ENCODE peak calls at places on chromosome X, in five cellular contexts. E is heart left ventricle, H is A549, B is foreskin fibroblast, N is hepatocyte. S is an unnamed sample.

GRCh38 chrX:45851434-45851991 is 650.8 kb upstream of the DIPK2B start:
- DNase-seq in H (peak; percentile 50), E (no peak), B (no peak), N (peak; percentile 61), S (no peak)

GRCh38 chrX:136694491-136695087 is 46.6 kb downstream of the CD40LG start:
- DNase-seq in N (peak; percentile 51), H (peak; percentile 21), E (no peak), B (no peak), S (no peak)

GRCh38 chrX:48451708-48452107 is 18.4 kb downstream of the SLC38A5 start:
- DNase-seq in H (no peak), E (no peak), B (no peak), N (no peak), S (no peak)

GRCh38 chrX:65688403-65688881 is 21.0 kb downstream of the MSN start:
- DNase-seq in E (no peak), H (no peak), N (no peak), B (no peak), S (no peak)

GRCh38 chrX:74133156-74133796 is 170.7 kb upstream of the ZCCHC13 start:
- DNase-seq in E (no peak), H (peak; percentile 46), B (peak; percentile 28), N (peak; percentile 86), S (peak; percentile 16)

GRCh38 chrX:128975716-128976115 is 547.6 kb downstream of the SMARCA1 start:
- DNase-seq in H (peak; percentile 17), B (no peak), N (peak; percentile 56), E (no peak), S (no peak)

GRCh38 chrX:110322603-110323002 is 4.7 kb upstream of the AMMECR1 start:
- DNase-seq in H (no peak), B (no peak), E (no peak), N (no peak), S (no peak)

GRCh38 chrX:119132961-119133360 is 5.3 kb upstream of the KIAA1210 start:
- DNase-seq in H (no peak), N (no peak), B (no peak), E (no peak), S (no peak)

DNA sequence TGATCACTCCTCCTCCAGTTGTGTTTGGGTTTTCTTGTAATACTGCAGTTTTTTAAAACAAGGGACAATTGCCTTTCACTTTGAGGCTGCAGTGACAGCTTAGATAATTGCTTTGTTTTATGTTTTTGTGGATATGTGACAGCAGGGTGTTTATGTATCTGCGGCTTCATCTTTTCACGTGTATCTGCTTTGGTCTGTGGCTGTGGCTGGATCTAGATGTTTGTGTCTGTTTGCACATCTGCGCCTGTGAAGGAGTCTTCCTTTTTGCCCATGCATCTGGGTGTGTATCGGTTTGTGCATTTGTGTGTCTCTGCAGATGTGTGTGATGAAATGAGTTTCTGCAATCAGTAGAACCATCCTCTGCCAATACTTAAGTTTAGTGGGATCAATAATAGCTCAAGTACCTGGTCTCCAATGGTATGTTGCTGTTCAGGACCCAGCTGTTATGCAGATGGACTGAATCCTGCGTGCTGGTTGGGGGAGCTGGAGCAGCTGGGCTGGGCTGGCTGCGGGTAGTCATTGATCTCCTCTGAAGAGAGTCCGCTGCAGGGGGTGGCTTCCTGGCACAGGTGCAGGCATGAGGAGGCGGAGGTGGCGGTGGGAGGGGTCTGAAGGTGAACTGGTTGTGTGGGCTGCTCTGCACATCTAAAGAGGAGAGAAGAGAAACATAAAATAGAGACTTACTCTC is 390.3 kb downstream of the SH2D1A start:
- DNase-seq in B (no peak), E (no peak), N (no peak), H (no peak), S (no peak)
- H3K4me3 ChIP-seq in B (no peak overlapping the region), E (no peak overlapping the region), N (no peak overlapping the region), H (no peak overlapping the region), S (no peak overlapping the region)

DNA sequence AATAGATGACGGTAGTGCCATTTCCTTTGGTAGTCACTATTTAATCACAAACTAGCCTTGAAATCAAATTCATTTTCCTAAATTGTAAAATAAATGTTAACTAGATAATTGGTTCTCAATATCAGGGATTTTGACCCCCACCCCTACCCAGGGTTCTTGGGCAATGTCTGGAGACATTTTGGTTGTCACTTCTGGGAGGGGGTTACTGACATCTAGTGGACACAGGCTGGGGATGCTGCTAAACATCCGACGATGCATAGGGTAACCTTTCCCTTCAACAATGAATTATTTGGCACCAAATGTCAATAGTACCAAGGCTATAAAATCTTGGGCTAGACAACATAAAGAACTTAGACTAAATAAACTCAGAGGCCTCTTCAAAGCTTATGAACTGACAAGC is 285.8 kb upstream of the TRPC5 start:
- DNase-seq in E (no peak), N (no peak), H (no peak), B (no peak), S (no peak)
- TF ChIP-seq CTCF in E (no peak), N (peak; percentile 41), H (no peak), B (peak; percentile 11), S (peak; percentile 11)

DNA sequence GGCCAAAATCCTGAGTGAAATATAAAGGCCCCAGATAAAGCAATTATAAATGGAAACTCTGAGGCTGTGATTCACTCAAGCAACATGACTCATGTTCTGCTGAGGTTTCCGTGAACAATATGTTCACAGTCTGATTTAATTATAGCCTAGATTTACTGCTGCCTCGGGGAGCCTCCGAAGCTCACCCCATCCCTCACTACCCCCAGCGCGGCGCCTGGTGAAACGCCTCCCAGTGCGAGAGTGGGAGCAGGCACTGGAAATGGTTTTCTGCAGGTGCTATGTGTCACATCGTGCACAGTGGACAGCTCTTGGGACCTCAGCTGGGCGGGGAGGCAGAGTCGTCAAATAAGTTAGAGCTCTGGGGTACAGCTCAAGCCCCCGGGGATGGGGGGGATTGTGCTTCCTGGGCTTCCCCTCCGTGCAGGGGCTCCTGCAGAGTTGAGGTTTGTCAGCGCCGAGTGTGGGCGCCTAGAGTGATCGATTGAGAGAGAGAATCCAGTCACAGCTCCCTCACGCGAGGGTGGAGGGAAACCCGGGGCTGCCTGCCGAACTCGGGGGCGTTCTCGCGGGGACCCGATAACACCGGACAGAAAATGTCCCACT is 110.6 kb downstream of the PHKA2 start:
- DNase-seq in N (no peak), H (peak; percentile 15), B (peak; percentile 48), E (peak; percentile 67), S (no peak)
- H3K4me3 ChIP-seq in N (no peak overlapping the region), H (no peak overlapping the region), B (no peak overlapping the region), E (no peak overlapping the region), S (no peak overlapping the region)

GRCh38 chrX:40700640-40701342 is 34.6 kb downstream of the MED14 start:
- DNase-seq in E (no peak), H (no peak), N (no peak), B (no peak), S (no peak)
- TF ChIP-seq CTCF in E (no peak), H (no peak), N (no peak), B (no peak), S (no peak)

GRCh38 chrX:132956421-132957210 is 1.8 kb downstream of the HS6ST2 start:
- DNase-seq in B (no peak), N (peak; percentile 15), H (no peak), E (no peak), S (no peak)

GRCh38 chrX:132954323-132954722 is 4.1 kb downstream of the HS6ST2 start:
- DNase-seq in B (no peak), H (no peak), E (no peak), N (no peak), S (no peak)

GRCh38 chrX:132958086-132958703 is at the start of gene HS6ST2:
- DNase-seq in E (no peak), B (no peak), N (peak; percentile 35), H (no peak), S (no peak)

GRCh38 chrX:132955710-132956109 is 2.7 kb downstream of the HS6ST2 start:
- DNase-seq in N (no peak), E (no peak), B (no peak), H (no peak), S (no peak)

DNA sequence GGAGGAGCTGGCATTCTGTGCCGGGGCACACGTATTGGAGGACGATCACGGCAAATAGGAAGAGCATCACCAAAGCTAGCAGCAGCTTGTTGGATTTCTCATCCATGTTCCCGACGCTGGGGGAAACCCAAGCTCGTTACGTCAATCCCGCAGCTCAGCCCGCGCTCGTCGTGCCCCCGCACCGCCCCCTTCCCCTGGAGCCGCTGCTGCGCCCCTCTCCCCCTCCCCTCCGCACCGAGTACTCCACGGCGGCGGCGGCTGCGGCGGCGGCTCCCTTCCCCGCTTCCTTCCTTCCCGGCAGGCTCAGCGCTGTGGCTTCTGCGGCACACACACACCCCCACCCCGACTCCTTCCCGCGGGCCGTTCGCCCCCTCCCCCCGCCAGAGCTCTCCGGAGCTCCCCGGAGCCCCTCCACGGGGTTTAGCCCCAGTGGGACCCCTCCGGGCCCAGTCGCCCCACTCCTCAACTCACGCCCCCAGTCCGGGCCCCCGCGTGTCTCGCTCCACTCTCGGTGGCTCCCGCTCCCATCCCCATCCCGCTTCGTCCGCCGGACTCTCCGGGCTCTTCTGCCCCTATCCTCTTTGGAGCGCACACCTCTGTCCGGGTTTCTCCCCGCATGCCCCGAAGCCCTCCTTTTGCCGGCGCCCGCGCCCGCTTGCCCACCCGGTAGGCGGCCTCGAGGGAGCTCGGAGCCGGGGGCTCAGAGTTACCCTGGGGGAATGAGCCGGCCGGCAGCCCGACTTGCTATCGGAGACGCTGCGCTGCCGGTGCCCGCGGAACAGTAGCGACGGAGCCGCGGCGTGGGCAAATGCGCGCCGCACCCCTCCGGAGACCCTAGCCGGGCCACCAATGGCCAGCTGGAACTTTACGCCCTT is 981 bp downstream of the HS6ST2 start:
- DNase-seq in N (peak; percentile 47), E (no peak), B (no peak), H (no peak), S (no peak)
- H3K4me3 ChIP-seq in N (peak overlapping the region; percentile 42), E (peak overlapping the region; percentile 44), B (no peak overlapping the region), H (peak overlapping the region; percentile 40), S (peak overlapping the region; percentile 36)

GRCh38 chrX:51456814-51457213 is 39.6 kb downstream of the NUDT11 start:
- DNase-seq in N (peak; percentile 28), B (no peak), H (no peak), E (no peak), S (no peak)
- TF ChIP-seq CTCF in N (peak; percentile 45), B (no peak), H (no peak), E (no peak), S (no peak)

DNA sequence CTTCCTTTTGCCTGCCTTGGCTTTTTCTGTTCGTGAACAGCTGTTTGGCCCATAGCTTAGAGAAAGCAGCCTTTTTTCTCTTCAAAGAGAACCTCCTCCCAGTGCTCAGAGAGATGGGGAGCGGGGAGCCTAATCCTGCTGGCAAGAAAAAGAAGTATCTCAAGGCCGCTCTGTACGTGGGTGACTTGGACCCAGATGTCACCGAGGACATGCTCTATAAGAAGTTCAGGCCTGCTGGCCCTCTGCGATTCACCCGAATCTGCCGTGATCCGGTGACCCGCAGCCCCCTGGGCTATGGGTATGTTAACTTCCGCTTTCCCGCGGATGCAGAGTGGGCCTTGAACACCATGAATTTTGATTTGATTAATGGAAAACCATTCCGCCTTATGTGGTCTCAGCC is 826 bp downstream of the PABPC5 start:
- DNase-seq in E (no peak), N (peak; percentile 6), B (no peak), H (no peak), S (no peak)
- H3K4me3 ChIP-seq in E (peak overlapping the region; percentile 45), N (peak overlapping the region; percentile 36), B (peak overlapping the region; percentile 65), H (no peak overlapping the region), S (peak overlapping the region; percentile 48)

GRCh38 chrX:70774223-70774622 is 134.3 kb downstream of the TEX11 start:
- DNase-seq in B (no peak), E (no peak), H (no peak), N (no peak), S (no peak)

DNA sequence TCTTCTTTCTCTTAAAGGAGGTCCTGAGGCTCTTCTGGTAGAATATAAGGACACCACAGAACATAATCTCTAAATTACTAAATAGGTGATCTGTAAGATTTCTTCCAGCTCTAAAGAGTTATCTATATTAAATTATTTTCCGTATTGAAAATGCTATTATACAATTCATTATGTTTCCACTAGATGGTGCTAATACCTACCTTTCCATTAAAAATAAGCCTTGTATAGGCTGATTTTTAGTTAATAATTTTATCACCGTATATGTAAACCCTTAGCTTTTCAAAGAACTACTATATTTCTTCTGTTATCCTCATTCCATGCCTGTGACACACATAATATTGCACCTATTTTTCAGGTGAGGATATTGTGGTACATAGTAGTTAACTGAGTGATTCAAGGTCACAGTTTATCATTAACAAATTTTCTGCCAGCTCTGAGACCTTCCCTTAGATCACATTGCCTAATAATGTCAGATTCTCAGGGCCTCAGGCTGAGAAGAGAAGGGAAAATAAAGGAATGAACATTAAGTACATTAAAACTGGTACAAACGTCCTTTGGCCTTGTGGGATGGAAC is 138.8 kb downstream of the TEX11 start:
- DNase-seq in N (no peak), B (no peak), H (peak; percentile 7), E (no peak), S (peak; percentile 4)
- TF ChIP-seq CTCF in N (peak; percentile 52), B (no peak), H (peak; percentile 47), E (peak; percentile 25), S (peak; percentile 9)

S was measured in kidney epithelial cell.